ENCODE peak calls at places on chromosomes 2 and 18, in seven cellular contexts. F is choroid plexus epithelial cell; J is dorsolateral prefrontal cortex; T is H7; X is stimulated activated CD8-positive, alpha-beta memory T cell treated with anti-CD3 and anti-CD28 coated beads, Interleukin-2, amount 100 ng/mL, for 1 hour; I is skeletal muscle cell; U is HFFc6. K is an unnamed sample.

GRCh38 chr2:236671820-236672520 is 102.3 kb downstream of the ACKR3 start:
- DNase-seq in F (no peak), J (no peak), T (no peak), X (no peak), I (no peak), U (no peak), K (no peak)

GRCh38 chr2:190789074-190790004 is 91.3 kb upstream of the GLS start:
- DNase-seq in F (no peak), J (no peak), T (peak), X (no peak), I (no peak), U (no peak), K (no peak)

GRCh38 chr2:55966431-55967118 is 43.0 kb upstream of the EFEMP1 start:
- DNase-seq in F (no peak), J (peak), T (no peak), X (no peak), I (no peak), U (no peak), K (no peak)

GRCh38 chr2:98455494-98455976 is 10.9 kb downstream of the INPP4A start:
- DNase-seq in F (peak), J (no peak), T (no peak), X (no peak), I (no peak), U (peak), K (no peak)

GRCh38 chr2:11722249-11723060 is 24.0 kb upstream of the LPIN1 start:
- DNase-seq in F (no peak), J (no peak), T (no peak), X (no peak), I (no peak), U (no peak), K (no peak)

GRCh38 chr18:48649231-48649630 is 110.4 kb downstream of the CTIF start:
- DNase-seq in F (no peak), J (no peak), T (no peak), X (no peak), I (no peak), U (no peak), K (no peak)

GRCh38 chr2:196702641-196703040 is 63.1 kb downstream of the CCDC150 start:
- DNase-seq in F (no peak), J (no peak), T (no peak), X (no peak), I (no peak), U (peak), K (no peak)

GRCh38 chr2:240257940-240258580 is 117.6 kb upstream of the OTOS start:
- DNase-seq in F (no peak), J (peak), T (peak), X (no peak), I (no peak), U (no peak), K (no peak)

GRCh38 chr18:54878057-54878661 is 49.9 kb downstream of the RAB27B start:
- DNase-seq in F (no peak), J (no peak), T (no peak), X (no peak), I (peak), U (no peak), K (no peak)

GRCh38 chr2:28755411-28755810 is 3.8 kb downstream of the PPP1CB start:
- DNase-seq in F (peak), J (no peak), T (no peak), X (no peak), I (no peak), U (no peak), K (no peak)

GRCh38 chr18:63878343-63878742 is 9.2 kb upstream of the SERPINB2 start:
- DNase-seq in F (peak), J (no peak), T (no peak), X (no peak), I (no peak), U (peak), K (no peak)

GRCh38 chr2:85278361-85278760 is 49.4 kb downstream of the TGOLN2 start:
- DNase-seq in F (peak), J (no peak), T (no peak), X (no peak), I (no peak), U (peak), K (no peak)

GRCh38 chr2:226953206-226953605 is 117.4 kb downstream of the RHBDD1 start:
- DNase-seq in F (no peak), J (no peak), T (no peak), X (no peak), I (no peak), U (no peak), K (no peak)

GRCh38 chr2:106996136-106996769 is 110.3 kb upstream of the ST6GAL2 start:
- DNase-seq in F (no peak), J (no peak), T (no peak), X (no peak), I (no peak), U (no peak), K (no peak)

GRCh38 chr2:188978291-188979081 is 4.3 kb downstream of the COL3A1 start:
- DNase-seq in F (peak), J (no peak), T (peak), X (no peak), I (no peak), U (peak), K (no peak)

GRCh38 chr2:177906041-177906718 is 166.4 kb downstream of the PDE11A start:
- DNase-seq in F (peak), J (no peak), T (peak), X (peak), I (no peak), U (peak), K (no peak)

GRCh38 chr2:43228782-43229659 is 2.6 kb upstream of the ZFP36L2 start:
- DNase-seq in F (peak), J (no peak), T (no peak), X (no peak), I (no peak), U (no peak), K (peak)

GRCh38 chr2:225764346-225764745 is 364.8 kb downstream of the NYAP2 start:
- DNase-seq in F (peak), J (no peak), T (no peak), X (no peak), I (peak), U (no peak), K (no peak)

GRCh38 chr2:201696151-201696659 is 2.2 kb downstream of the MPP4 start:
- DNase-seq in F (peak), J (no peak), T (no peak), X (no peak), I (peak), U (peak), K (no peak)

GRCh38 chr2:48738806-48739205 is 16.7 kb downstream of the LHCGR start:
- DNase-seq in F (peak), J (no peak), T (no peak), X (no peak), I (no peak), U (no peak), K (no peak)

GRCh38 chr2:20704886-20705285 is 37.9 kb downstream of the GDF7 start:
- DNase-seq in F (no peak), J (no peak), T (no peak), X (no peak), I (no peak), U (peak), K (no peak)

GRCh38 chr2:218886461-218886947 is 5.9 kb downstream of the WNT10A start:
- DNase-seq in F (no peak), J (no peak), T (peak), X (no peak), I (no peak), U (no peak), K (no peak)

GRCh38 chr2:175233135-175233719 is 51.7 kb upstream of the ATP5MC3 start:
- DNase-seq in F (peak), J (no peak), T (no peak), X (no peak), I (peak), U (peak), K (no peak)